ENCODE peak calls at places on chromosomes 4 and X, in ten cellular contexts. R is K562, B is breast epithelium, X is PC-3, Y is esophagus muscularis mucosa, T is adrenal gland, U is coronary artery, N is mammary epithelial cell, K is MM.1S, E is upper lobe of right lung. S is an unnamed sample.

GRCh38 chr4:155866177-155866576 is at the start of gene ASIC5:
- DNase-seq in R (no peak), B (no peak), X (no peak), Y (no peak), T (no peak), U (no peak), N (no peak), K (no peak), E (no peak), S (no peak)

GRCh38 chrX:56233682-56234081 is 1.5 kb downstream of the KLF8 start:
- DNase-seq in R (no peak), B (peak; percentile 69), X (no peak), Y (no peak), T (peak; percentile 29), U (peak; percentile 79), N (peak; percentile 81), K (no peak), E (peak; percentile 80), S (no peak)

GRCh38 chr4:102640669-102641068 is 120.1 kb downstream of the MANBA start:
- DNase-seq in R (no peak), B (no peak), X (peak; percentile 81), Y (no peak), T (no peak), U (no peak), N (peak; percentile 43), K (no peak), E (no peak), S (no peak)

GRCh38 chr4:186240848-186241491 is 13.7 kb downstream of the KLKB1 start:
- DNase-seq in R (no peak), B (no peak), X (no peak), Y (no peak), T (no peak), U (no peak), N (no peak), K (no peak), E (no peak), S (no peak)

GRCh38 chr4:2078584-2078983 is 19.5 kb downstream of the NAT8L start:
- DNase-seq in R (no peak), B (no peak), X (no peak), Y (no peak), T (no peak), U (peak; percentile 19), N (no peak), K (no peak), E (no peak), S (no peak)

GRCh38 chrX:54748626-54749025 is 49.4 kb downstream of the ITIH6 start:
- DNase-seq in R (no peak), B (no peak), X (no peak), Y (no peak), T (no peak), U (no peak), N (no peak), K (no peak), E (no peak), S (no peak)

GRCh38 chr4:6126971-6127745 is 73.2 kb downstream of the JAKMIP1 start:
- DNase-seq in R (no peak), B (no peak), X (no peak), Y (no peak), T (no peak), U (no peak), N (no peak), K (no peak), E (peak; percentile 41), S (no peak)

GRCh38 chr4:38170800-38171199 is 210.6 kb downstream of the PTTG2 start:
- DNase-seq in R (no peak), B (no peak), X (peak; percentile 13), Y (no peak), T (no peak), U (no peak), N (peak; percentile 34), K (no peak), E (no peak), S (no peak)

GRCh38 chrX:138638996-138639395 is 72.5 kb downstream of the FGF13 start:
- DNase-seq in R (no peak), B (no peak), X (peak; percentile 2), Y (no peak), T (no peak), U (no peak), N (no peak), K (no peak), E (no peak), S (no peak)

GRCh38 chr4:187019896-187020295 is 296.2 kb upstream of the FAT1 start:
- DNase-seq in R (no peak), B (no peak), X (no peak), Y (no peak), T (no peak), U (no peak), N (no peak), K (no peak), E (no peak), S (no peak)

GRCh38 chr4:138567696-138568095 is 325.5 kb upstream of the SLC7A11 start:
- DNase-seq in R (no peak), B (no peak), X (no peak), Y (no peak), T (no peak), U (no peak), N (no peak), K (no peak), E (no peak), S (no peak)

GRCh38 chrX:31459361-31459760 is 387.5 kb upstream of the FTHL17 start:
- DNase-seq in R (no peak), B (no peak), X (no peak), Y (no peak), T (no peak), U (no peak), N (no peak), K (no peak), E (no peak), S (no peak)

GRCh38 chrX:155611302-155611701 is 1.4 kb downstream of the TMLHE start:
- DNase-seq in R (no peak), B (no peak), X (no peak), Y (no peak), T (no peak), U (no peak), N (no peak), K (no peak), E (no peak), S (no peak)

GRCh38 chrX:49754238-49754857 is 58.6 kb upstream of the PAGE1 start:
- DNase-seq in R (peak; percentile 47), B (no peak), X (peak; percentile 58), Y (no peak), T (peak; percentile 55), U (no peak), N (peak; percentile 3), K (peak; percentile 28), E (peak; percentile 57), S (peak; percentile 1)

GRCh38 chr4:100076753-100077152 is 113.5 kb downstream of the DDIT4L start:
- DNase-seq in R (no peak), B (no peak), X (peak; percentile 74), Y (no peak), T (no peak), U (no peak), N (no peak), K (no peak), E (no peak), S (no peak)

GRCh38 chrX:153828308-153828707 is 2.0 kb downstream of the PDZD4 start:
- DNase-seq in R (no peak), B (no peak), X (no peak), Y (no peak), T (no peak), U (peak; percentile 72), N (no peak), K (no peak), E (no peak), S (no peak)
- H3K4me3 ChIP-seq in R (no peak overlapping the region), B (peak overlapping the region; percentile 49), X (no peak overlapping the region), Y (peak overlapping the region; percentile 67), T (no peak overlapping the region), U (peak overlapping the region; percentile 74), N (no peak overlapping the region), K (no peak overlapping the region), E (peak overlapping the region; percentile 36), S (no peak overlapping the region)

GRCh38 chr4:14167876-14168510 is 540.5 kb upstream of the BOD1L1 start:
- DNase-seq in R (no peak), B (no peak), X (peak; percentile 83), Y (no peak), T (no peak), U (no peak), N (peak; percentile 84), K (no peak), E (no peak), S (no peak)
- H3K27ac ChIP-seq in R (no peak overlapping the region), B (no peak overlapping the region), X (peak overlapping the region; percentile 99), Y (no peak overlapping the region), T (no peak overlapping the region), U (no peak overlapping the region), N (peak overlapping the region; percentile 79), K (no peak overlapping the region), E (no peak overlapping the region), S (no peak overlapping the region)

GRCh38 chr4:85591361-85592098 is 116.6 kb downstream of the ARHGAP24 start:
- DNase-seq in R (no peak), B (no peak), X (peak; percentile 49), Y (no peak), T (no peak), U (no peak), N (no peak), K (no peak), E (no peak), S (no peak)
- H3K4me3 ChIP-seq in R (no peak overlapping the region), B (no peak overlapping the region), X (no peak overlapping the region), Y (no peak overlapping the region), T (no peak overlapping the region), U (no peak overlapping the region), N (no peak overlapping the region), K (no peak overlapping the region), E (no peak overlapping the region), S (no peak overlapping the region)

DNA sequence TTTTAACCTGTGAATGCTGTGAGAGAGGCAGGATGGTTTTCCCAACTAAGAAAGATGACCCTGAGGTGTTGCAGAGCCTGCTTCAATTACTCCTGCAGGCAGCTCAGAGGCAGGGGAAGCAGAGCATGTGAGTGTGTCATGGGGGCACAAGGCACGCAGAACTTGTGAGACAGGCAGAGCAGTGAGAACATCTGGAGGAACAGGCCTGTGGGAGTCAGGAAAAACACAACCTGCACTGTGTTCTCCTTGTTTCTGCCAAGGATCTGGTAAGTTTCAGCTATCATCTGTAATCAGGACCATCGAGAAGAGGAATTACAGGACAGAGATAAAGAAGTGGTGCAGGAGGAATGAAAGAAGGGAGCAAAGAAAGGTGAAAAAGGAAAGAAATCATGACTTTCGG is 741.8 kb upstream of the INTU start:
- DNase-seq in R (no peak), B (no peak), X (no peak), Y (no peak), T (no peak), U (no peak), N (no peak), K (no peak), E (no peak), S (no peak)
- H3K27ac ChIP-seq in R (no peak overlapping the region), B (no peak overlapping the region), X (no peak overlapping the region), Y (no peak overlapping the region), T (no peak overlapping the region), U (no peak overlapping the region), N (no peak overlapping the region), K (no peak overlapping the region), E (no peak overlapping the region), S (no peak overlapping the region)